ENCODE peak calls at places on chromosome 2, in six cellular contexts. C is iPS DF 6.9; P is activated T-helper 1 cell treated with anti-CD3 and anti-CD28 coated beads, Interleukin-12 subunit alpha, Interleukin-12 subunit beta, Interleukin-2, Interleukin-4 antibody, amounts not matched to agents 30 ng/mL and 10 ng/mL and 1 ng/mL, durations not matched to agents 14 hours and 24 hours and 36 hours; O is NCI-H1092 treated with DMSO at 0.1 percent for 48 hours; F is endothelial cell; Z is AML-193. R is an unnamed sample.
A peak's percentile ranks its signal among the peaks of the same experiment; 100 is the strongest.

GRCh38 chr2:85924522-85924921 is 35.7 kb upstream of the ST3GAL5 start:
- DNase-seq in C (no peak), P (no peak), O (no peak), F (no peak), Z (no peak), R (no peak)

GRCh38 chr2:220034356-220035121 is 407.1 kb downstream of the SLC4A3 start:
- DNase-seq in C (no peak), P (no peak), O (no peak), F (no peak), Z (no peak), R (no peak)

GRCh38 chr2:235113854-235114253 is 162.0 kb downstream of the SH3BP4 start:
- DNase-seq in C (peak; percentile 31), P (no peak), O (no peak), F (no peak), Z (no peak), R (no peak)

GRCh38 chr2:240932724-240933047 is 26.6 kb downstream of the CROCC2 start:
- DNase-seq in C (no peak), P (no peak), O (no peak), F (no peak), Z (no peak), R (no peak)

GRCh38 chr2:234795272-234795920 is 156.4 kb upstream of the SH3BP4 start:
- DNase-seq in C (no peak), P (no peak), O (peak; percentile 28), F (no peak), Z (no peak), R (no peak)

GRCh38 chr2:29064746-29065478 is 9.4 kb downstream of the PCARE start:
- DNase-seq in C (no peak), P (no peak), O (no peak), F (no peak), Z (no peak), R (no peak)

GRCh38 chr2:222609391-222609790 is 46.5 kb downstream of the FARSB start:
- DNase-seq in C (no peak), P (no peak), O (no peak), F (no peak), Z (no peak), R (no peak)

GRCh38 chr2:101124684-101125366 is 26.4 kb downstream of the TBC1D8 start:
- DNase-seq in C (no peak), P (no peak), O (no peak), F (no peak), Z (no peak), R (no peak)

GRCh38 chr2:26970928-26971627 is 641 bp downstream of the MAPRE3 start:
- DNase-seq in C (no peak), P (no peak), O (peak; percentile 28), F (no peak), Z (no peak), R (no peak)

GRCh38 chr2:66242099-66242498 is 192.8 kb upstream of the MEIS1 start:
- DNase-seq in C (no peak), P (no peak), O (no peak), F (no peak), Z (no peak), R (no peak)

GRCh38 chr2:22487541-22487940 is 897.4 kb upstream of the KLHL29 start:
- DNase-seq in C (peak; percentile 5), P (no peak), O (no peak), F (no peak), Z (no peak), R (no peak)

GRCh38 chr2:128593518-128594272 is 275.0 kb upstream of the HS6ST1 start:
- DNase-seq in C (no peak), P (no peak), O (no peak), F (no peak), Z (no peak), R (no peak)

GRCh38 chr2:201344663-201345366 is 12.3 kb downstream of the FLACC1 start:
- DNase-seq in C (no peak), P (no peak), O (no peak), F (no peak), Z (no peak), R (no peak)

GRCh38 chr2:144509548-144510205 is 10.2 kb downstream of the ZEB2 start:
- DNase-seq in C (no peak), P (no peak), O (no peak), F (no peak), Z (peak; percentile 33), R (no peak)

GRCh38 chr2:176960736-176961135 is 251.9 kb upstream of the HNRNPA3 start:
- DNase-seq in C (no peak), P (no peak), O (no peak), F (no peak), Z (no peak), R (no peak)

GRCh38 chr2:110980613-110981062 is 140.1 kb upstream of the BCL2L11 start:
- DNase-seq in C (no peak), P (no peak), O (peak; percentile 51), F (no peak), Z (no peak), R (no peak)

GRCh38 chr2:84727315-84727714 is 153.6 kb downstream of the TRABD2A start:
- DNase-seq in C (no peak), P (no peak), O (no peak), F (no peak), Z (no peak), R (no peak)

GRCh38 chr2:134280726-134281125 is 26.9 kb downstream of the MGAT5 start:
- DNase-seq in C (no peak), P (no peak), O (no peak), F (no peak), Z (no peak), R (no peak)

GRCh38 chr2:197168705-197169104 is 141.9 kb downstream of the ANKRD44 start:
- DNase-seq in C (peak; percentile 63), P (peak; percentile 35), O (peak; percentile 13), F (peak; percentile 78), Z (peak; percentile 52), R (peak; percentile 75)